ENCODE peak calls at places on chromosomes 13 and 19, in five cellular contexts. I, R, V, B and W are unnamed samples.

GRCh38 chr13:24145231-24145630 is 15.3 kb upstream of the SPATA13 start:
- DNase-seq in V (no peak), B (no peak), R (no peak), I (no peak), W (no peak)

GRCh38 chr13:84802073-84802472 is 919.8 kb upstream of the SLITRK1 start:
- DNase-seq in V (no peak), B (no peak), R (no peak), I (no peak), W (no peak)

GRCh38 chr19:48487944-48488343 is 18.8 kb downstream of the CYTH2 start:
- DNase-seq in V (peak; percentile 97), R (peak; percentile 94), I (peak; percentile 79), B (peak; percentile 91), W (no peak)

GRCh38 chr19:45790942-45791341 is 1.7 kb downstream of the DMWD start:
- DNase-seq in I (no peak), R (no peak), B (no peak), V (no peak), W (no peak)

GRCh38 chr13:36858285-36858684 is 39.3 kb downstream of the RFXAP start:
- DNase-seq in V (peak; percentile 73), I (no peak), R (no peak), B (peak; percentile 12), W (peak; percentile 27)

GRCh38 chr13:105778196-105778595 is 757.3 kb downstream of the EFNB2 start:
- DNase-seq in I (no peak), R (no peak), V (no peak), B (no peak), W (no peak)

GRCh38 chr19:48149430-48149829 is 20.7 kb downstream of the LIG1 start:
- DNase-seq in I (no peak), R (no peak), B (no peak), V (no peak), W (no peak)

GRCh38 chr13:34675626-34676025 is 266.4 kb upstream of the NBEA start:
- DNase-seq in R (no peak), B (no peak), I (no peak), V (no peak), W (peak; percentile 47)

GRCh38 chr19:4061683-4062575 is 4.8 kb downstream of the ZBTB7A start:
- DNase-seq in B (peak; percentile 65), I (peak; percentile 70), V (peak; percentile 57), R (peak; percentile 47), W (no peak)
- H3K4me3 ChIP-seq in B (no peak overlapping the region), I (peak overlapping the region; percentile 30), V (peak overlapping the region; percentile 58), R (no peak overlapping the region), W (no peak overlapping the region)

GRCh38 chr19:30718014-30718413 is 345.8 kb downstream of the ZNF536 start:
- DNase-seq in V (no peak), I (no peak), B (no peak), R (no peak), W (peak; percentile 56)

GRCh38 chr19:30718728-30719127 is 346.5 kb downstream of the ZNF536 start:
- DNase-seq in I (no peak), V (no peak), R (peak; percentile 20), B (peak; percentile 42), W (peak; percentile 66)

GRCh38 chr19:30719991-30720329 is 347.8 kb downstream of the ZNF536 start:
- DNase-seq in V (no peak), B (peak; percentile 44), I (peak; percentile 69), R (peak; percentile 55), W (peak; percentile 59)

GRCh38 chr19:30717381-30717780 is 345.2 kb downstream of the ZNF536 start:
- DNase-seq in B (no peak), I (no peak), R (no peak), V (no peak), W (no peak)

DNA sequence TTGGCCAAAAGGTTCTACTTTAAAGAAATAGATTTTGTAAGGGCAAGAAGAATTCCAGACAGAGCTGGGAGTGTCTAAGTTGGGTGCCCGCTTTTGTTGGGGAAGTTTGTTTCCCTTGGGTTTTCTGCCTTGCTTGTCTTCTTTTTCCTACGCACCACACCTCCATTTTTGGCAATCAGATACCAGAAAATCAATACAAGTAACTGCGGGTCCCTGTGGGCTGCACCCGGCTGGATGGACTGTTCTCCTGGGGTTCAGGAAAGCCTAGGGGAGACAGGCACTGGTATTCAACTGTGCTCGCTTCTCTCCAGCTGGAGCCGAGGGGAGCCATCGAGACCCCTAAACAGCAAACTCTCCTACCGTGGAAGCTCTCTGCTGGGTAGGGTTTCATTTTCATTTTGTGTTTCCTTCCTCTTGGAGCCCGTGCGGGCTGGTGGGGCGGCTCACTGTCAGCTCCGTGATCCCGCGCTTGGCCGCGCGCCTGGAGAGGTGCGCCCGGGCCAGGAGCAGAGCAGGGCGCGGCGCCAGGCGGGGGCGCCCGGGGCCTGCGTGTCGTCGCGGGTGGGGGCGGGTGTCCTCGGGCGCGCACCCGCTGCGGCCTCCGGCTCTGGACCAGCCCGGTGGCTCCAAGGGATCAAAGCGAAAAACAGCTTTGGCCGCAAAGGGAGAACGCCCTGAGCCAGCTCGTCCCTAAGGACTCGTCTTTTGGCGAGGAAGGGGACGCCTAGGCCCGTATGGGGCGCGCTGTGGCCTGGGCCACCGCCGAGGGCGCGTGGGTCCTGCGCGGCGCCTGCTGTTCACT is 347.2 kb downstream of the ZNF536 start:
- DNase-seq in I (peak; percentile 88), B (peak; percentile 83), R (peak; percentile 70), V (no peak), W (peak; percentile 87)
- H3K4me3 ChIP-seq in I (peak overlapping the region; percentile 48), B (peak overlapping the region; percentile 50), R (peak overlapping the region; percentile 78), V (no peak overlapping the region), W (peak overlapping the region; percentile 60)

GRCh38 chr19:56837492-56837891 is 3.0 kb downstream of the PEG3 start:
- DNase-seq in R (peak; percentile 89), B (peak; percentile 92), I (peak; percentile 93), V (peak; percentile 65), W (peak; percentile 79)
- H3K4me3 ChIP-seq in R (no peak overlapping the region), B (no peak overlapping the region), I (peak overlapping the region; percentile 16), V (peak overlapping the region; percentile 51), W (peak overlapping the region; percentile 79)

GRCh38 chr13:67086260-67086659 is 143.9 kb downstream of the PCDH9 start:
- DNase-seq in B (no peak), R (no peak), I (no peak), V (no peak), W (no peak)
- H3K4me3 ChIP-seq in B (no peak overlapping the region), R (no peak overlapping the region), I (no peak overlapping the region), V (no peak overlapping the region), W (no peak overlapping the region)

GRCh38 chr19:38263696-38264485 is 482 bp upstream of the SPINT2 start:
- DNase-seq in V (peak; percentile 90), I (peak; percentile 69), B (peak; percentile 97), R (peak; percentile 78), W (no peak)
- H3K4me3 ChIP-seq in V (peak overlapping the region; percentile 91), I (peak overlapping the region; percentile 41), B (no peak overlapping the region), R (no peak overlapping the region), W (no peak overlapping the region)

GRCh38 chr19:15418112-15418587 is 638 bp downstream of the AKAP8L start:
- DNase-seq in B (peak; percentile 51), R (peak; percentile 37), V (peak; percentile 26), I (peak; percentile 75), W (peak; percentile 81)

GRCh38 chr19:15417699-15418098 is 1.1 kb downstream of the AKAP8L start:
- DNase-seq in V (peak; percentile 6), I (peak; percentile 34), B (peak; percentile 14), R (peak; percentile 45), W (peak; percentile 42)

GRCh38 chr19:15418588-15419412 is at the start of gene AKAP8L:
- DNase-seq in B (peak; percentile 100), R (peak; percentile 100), V (peak; percentile 99), I (peak; percentile 99), W (peak; percentile 100)

GRCh38 chr19:15421136-15421535 is 2.3 kb upstream of the AKAP8L start:
- DNase-seq in B (no peak), R (no peak), I (peak; percentile 29), V (no peak), W (no peak)

DNA sequence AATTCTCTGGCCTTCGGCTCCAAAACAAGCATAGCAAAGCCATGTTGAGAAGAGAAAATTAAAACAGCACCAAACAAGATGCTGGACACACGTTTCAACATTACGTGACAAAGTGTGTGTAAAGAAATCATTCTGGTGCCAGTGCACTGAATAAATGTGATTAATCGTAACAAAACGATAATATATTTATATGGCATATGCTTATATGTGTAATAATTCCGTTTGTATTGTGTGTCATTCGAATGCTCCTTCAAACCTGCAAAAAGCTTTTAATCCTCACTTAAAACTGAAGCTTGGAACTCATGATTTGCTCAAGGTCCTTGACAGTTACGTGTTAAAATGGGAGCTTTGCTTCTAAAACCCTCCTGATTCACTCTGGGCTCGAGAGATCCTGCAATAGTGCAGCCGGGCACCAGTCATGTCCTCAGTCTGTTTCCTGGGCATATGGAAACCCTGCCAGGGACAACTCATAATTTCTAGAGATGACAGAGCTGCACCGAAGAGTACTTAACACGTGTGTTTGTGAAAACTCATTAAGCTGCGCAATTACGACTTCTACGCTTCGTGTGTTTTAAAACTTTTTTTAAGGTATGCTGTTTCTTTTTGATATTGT is 731 bp upstream of the AKAP8L start:
- DNase-seq in V (peak; percentile 43), I (no peak), R (peak; percentile 71), B (no peak), W (no peak)
- H3K4me3 ChIP-seq in V (peak overlapping the region; percentile 97), I (peak overlapping the region; percentile 52), R (no peak overlapping the region), B (no peak overlapping the region), W (peak overlapping the region; percentile 16)

DNA sequence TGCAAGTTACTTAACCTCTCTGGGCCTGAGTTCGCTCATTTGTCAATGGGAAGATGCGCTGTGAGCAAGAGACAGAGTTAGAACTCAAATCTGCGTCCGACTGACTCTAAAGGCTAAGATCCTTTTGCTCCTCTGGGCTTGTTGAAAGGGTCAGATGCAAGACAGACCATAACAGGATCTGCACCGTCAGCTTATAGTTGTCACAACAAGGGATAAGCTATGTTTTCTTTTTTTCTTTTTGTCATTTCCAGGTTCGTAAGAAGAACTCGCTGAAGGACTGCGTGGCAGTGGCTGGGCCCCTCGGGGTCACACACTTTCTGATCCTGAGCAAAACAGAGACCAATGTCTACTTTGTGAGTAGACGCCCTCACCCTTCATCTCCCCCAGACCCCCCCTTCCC is 1.1 kb downstream of the PPAN start:
- DNase-seq in R (no peak), V (no peak), B (no peak), I (peak; percentile 25), W (no peak)
- H3K4me3 ChIP-seq in R (no peak overlapping the region), V (peak overlapping the region; percentile 88), B (no peak overlapping the region), I (peak overlapping the region; percentile 63), W (peak overlapping the region; percentile 96)

DNA sequence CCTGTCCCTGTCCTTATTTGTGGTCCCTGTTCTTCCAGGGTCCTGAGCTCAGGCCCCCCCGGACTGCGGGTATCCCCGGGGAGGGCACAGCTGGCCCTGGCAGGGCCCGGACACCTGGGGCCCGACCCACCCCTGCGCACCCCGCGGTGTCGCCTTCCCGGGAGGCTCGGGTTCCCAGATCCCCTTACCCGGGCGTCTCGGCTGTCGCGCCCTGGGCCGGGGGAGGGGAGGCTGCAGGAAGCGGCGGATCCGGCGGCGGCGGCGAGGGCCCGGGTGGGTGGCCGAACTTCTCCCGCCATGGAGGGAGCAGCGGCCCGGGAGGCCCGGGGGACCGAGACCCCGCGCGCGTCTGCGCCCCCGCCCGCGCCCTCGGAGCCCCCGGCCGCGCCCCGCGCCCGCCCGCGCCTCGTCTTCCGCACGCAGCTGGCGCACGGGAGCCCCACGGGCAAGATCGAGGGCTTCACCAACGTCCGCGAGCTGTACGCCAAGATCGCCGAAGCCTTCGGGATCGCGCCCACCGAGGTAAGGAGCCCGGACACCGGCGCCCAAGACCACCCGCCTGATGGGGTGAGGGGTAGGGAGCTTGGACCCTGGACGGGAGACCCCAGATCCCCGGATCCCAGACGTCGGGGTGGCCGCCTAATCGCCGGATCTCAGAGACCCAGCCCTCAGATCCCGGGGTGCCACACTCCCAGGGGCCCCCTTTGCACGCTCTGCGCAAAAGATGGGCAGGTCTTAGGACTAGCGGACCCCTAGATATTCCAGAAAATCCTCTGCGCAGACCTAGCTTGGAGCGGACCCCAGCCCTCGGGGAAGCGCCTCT is at the start of gene GIPC3:
- DNase-seq in B (no peak), V (no peak), R (no peak), I (peak; percentile 62), W (no peak)
- H3K4me3 ChIP-seq in B (no peak within 1 kb of the TSS), V (no peak within 1 kb of the TSS), R (no peak within 1 kb of the TSS), I (peak within 1 kb of the TSS; percentile 44), W (no peak within 1 kb of the TSS)